ENCODE peak calls at places on chromosomes 12 and 14, in eight cellular contexts. One of them, this sample, is unnamed.

GRCh38 chr12:111339306-111339938 is 29.5 kb downstream of the PHETA1 start:
- DNase-seq in AG10803: no peak
- DNase-seq in astrocyte of the spinal cord: no peak
- DNase-seq in RKO: no peak
- DNase-seq in NCI-H2081: no peak
- DNase-seq in Ammon's horn: no peak
- DNase-seq in CD8-positive, alpha-beta T cell: no peak
- DNase-seq in Calu3: no peak
- DNase-seq in this sample: no peak

GRCh38 chr12:64385468-64385867 is 5.1 kb downstream of the C12orf56 start:
- DNase-seq in AG10803: no peak
- DNase-seq in astrocyte of the spinal cord: no peak
- DNase-seq in RKO: peak; percentile 59
- DNase-seq in NCI-H2081: no peak
- DNase-seq in Ammon's horn: no peak
- DNase-seq in CD8-positive, alpha-beta T cell: no peak
- DNase-seq in Calu3: peak; percentile 69
- DNase-seq in this sample: peak; percentile 80

GRCh38 chr12:100437038-100437841 is 36.4 kb upstream of the NR1H4 start:
- DNase-seq in AG10803: no peak
- DNase-seq in astrocyte of the spinal cord: no peak
- DNase-seq in RKO: no peak
- DNase-seq in NCI-H2081: no peak
- DNase-seq in Ammon's horn: no peak
- DNase-seq in CD8-positive, alpha-beta T cell: no peak
- DNase-seq in Calu3: no peak
- DNase-seq in this sample: no peak

GRCh38 chr12:64706831-64707230 is 52.4 kb downstream of the GNS start:
- DNase-seq in AG10803: no peak
- DNase-seq in astrocyte of the spinal cord: no peak
- DNase-seq in RKO: no peak
- DNase-seq in NCI-H2081: no peak
- DNase-seq in Ammon's horn: no peak
- DNase-seq in CD8-positive, alpha-beta T cell: no peak
- DNase-seq in Calu3: no peak
- DNase-seq in this sample: no peak

GRCh38 chr12:1791104-1791927 is 29.0 kb upstream of the LRTM2 start:
- DNase-seq in AG10803: peak; percentile 63
- DNase-seq in astrocyte of the spinal cord: peak; percentile 69
- DNase-seq in RKO: peak; percentile 75
- DNase-seq in NCI-H2081: peak; percentile 69
- DNase-seq in Ammon's horn: peak; percentile 87
- DNase-seq in CD8-positive, alpha-beta T cell: peak; percentile 43
- DNase-seq in Calu3: peak; percentile 57
- DNase-seq in this sample: peak; percentile 31

GRCh38 chr12:131783915-131784541 is 44.2 kb upstream of the MMP17 start:
- DNase-seq in AG10803: peak; percentile 75
- DNase-seq in astrocyte of the spinal cord: peak; percentile 90
- DNase-seq in RKO: peak; percentile 11
- DNase-seq in NCI-H2081: no peak
- DNase-seq in Ammon's horn: no peak
- DNase-seq in CD8-positive, alpha-beta T cell: no peak
- DNase-seq in Calu3: no peak
- DNase-seq in this sample: peak; percentile 62

GRCh38 chr12:52608161-52608560 is 6.9 kb upstream of the KRT72 start:
- DNase-seq in AG10803: no peak
- DNase-seq in astrocyte of the spinal cord: no peak
- DNase-seq in RKO: no peak
- DNase-seq in NCI-H2081: no peak
- DNase-seq in Ammon's horn: no peak
- DNase-seq in CD8-positive, alpha-beta T cell: no peak
- DNase-seq in Calu3: no peak
- DNase-seq in this sample: no peak

GRCh38 chr14:80850197-80850814 is 91.2 kb downstream of the CEP128 start:
- DNase-seq in AG10803: peak; percentile 53
- DNase-seq in astrocyte of the spinal cord: peak; percentile 61
- DNase-seq in RKO: peak; percentile 41
- DNase-seq in NCI-H2081: peak; percentile 23
- DNase-seq in Ammon's horn: peak; percentile 40
- DNase-seq in CD8-positive, alpha-beta T cell: no peak
- DNase-seq in Calu3: no peak
- DNase-seq in this sample: no peak

GRCh38 chr12:85794551-85794950 is 41.7 kb downstream of the RASSF9 start:
- DNase-seq in AG10803: peak; percentile 52
- DNase-seq in astrocyte of the spinal cord: peak; percentile 87
- DNase-seq in RKO: no peak
- DNase-seq in NCI-H2081: no peak
- DNase-seq in Ammon's horn: no peak
- DNase-seq in CD8-positive, alpha-beta T cell: no peak
- DNase-seq in Calu3: no peak
- DNase-seq in this sample: no peak

GRCh38 chr12:94644622-94645021 is 5.7 kb downstream of the TMCC3 start:
- DNase-seq in AG10803: peak; percentile 22
- DNase-seq in astrocyte of the spinal cord: peak; percentile 60
- DNase-seq in RKO: peak; percentile 58
- DNase-seq in NCI-H2081: no peak
- DNase-seq in Ammon's horn: peak; percentile 69
- DNase-seq in CD8-positive, alpha-beta T cell: no peak
- DNase-seq in Calu3: no peak
- DNase-seq in this sample: peak; percentile 29

GRCh38 chr12:19005257-19005801 is 124.2 kb upstream of the PLEKHA5 start:
- DNase-seq in AG10803: no peak
- DNase-seq in astrocyte of the spinal cord: no peak
- DNase-seq in RKO: no peak
- DNase-seq in NCI-H2081: no peak
- DNase-seq in Ammon's horn: no peak
- DNase-seq in CD8-positive, alpha-beta T cell: no peak
- DNase-seq in Calu3: no peak
- DNase-seq in this sample: no peak

GRCh38 chr12:108691995-108692808 is 39.1 kb downstream of the CORO1C start:
- DNase-seq in AG10803: no peak
- DNase-seq in astrocyte of the spinal cord: peak; percentile 50
- DNase-seq in RKO: no peak
- DNase-seq in NCI-H2081: peak; percentile 70
- DNase-seq in Ammon's horn: peak; percentile 84
- DNase-seq in CD8-positive, alpha-beta T cell: no peak
- DNase-seq in Calu3: no peak
- DNase-seq in this sample: peak; percentile 20

GRCh38 chr14:53845813-53846693 is 110.6 kb downstream of the BMP4 start:
- DNase-seq in AG10803: no peak
- DNase-seq in astrocyte of the spinal cord: no peak
- DNase-seq in RKO: no peak
- DNase-seq in NCI-H2081: no peak
- DNase-seq in Ammon's horn: no peak
- DNase-seq in CD8-positive, alpha-beta T cell: no peak
- DNase-seq in Calu3: peak; percentile 50
- DNase-seq in this sample: no peak

GRCh38 chr12:12172106-12172511 is 94.7 kb downstream of the LRP6 start:
- DNase-seq in AG10803: peak; percentile 80
- DNase-seq in astrocyte of the spinal cord: peak; percentile 65
- DNase-seq in RKO: no peak
- DNase-seq in NCI-H2081: no peak
- DNase-seq in Ammon's horn: no peak
- DNase-seq in CD8-positive, alpha-beta T cell: no peak
- DNase-seq in Calu3: peak; percentile 6
- DNase-seq in this sample: peak; percentile 22

GRCh38 chr12:5656836-5657235 is 224.9 kb downstream of the NTF3 start:
- DNase-seq in AG10803: no peak
- DNase-seq in astrocyte of the spinal cord: no peak
- DNase-seq in RKO: no peak
- DNase-seq in NCI-H2081: no peak
- DNase-seq in Ammon's horn: no peak
- DNase-seq in CD8-positive, alpha-beta T cell: no peak
- DNase-seq in Calu3: no peak
- DNase-seq in this sample: no peak

GRCh38 chr12:54016478-54016964 is 7.7 kb downstream of the HOXC8 start:
- DNase-seq in AG10803: peak; percentile 95
- DNase-seq in astrocyte of the spinal cord: peak; percentile 82
- DNase-seq in RKO: peak; percentile 95
- DNase-seq in NCI-H2081: peak; percentile 19
- DNase-seq in Ammon's horn: no peak
- DNase-seq in CD8-positive, alpha-beta T cell: no peak
- DNase-seq in Calu3: no peak
- DNase-seq in this sample: peak; percentile 59

GRCh38 chr12:126570571-126570970 is 1505.3 kb downstream of the AACS start:
- DNase-seq in AG10803: no peak
- DNase-seq in astrocyte of the spinal cord: no peak
- DNase-seq in RKO: no peak
- DNase-seq in NCI-H2081: no peak
- DNase-seq in Ammon's horn: no peak
- DNase-seq in CD8-positive, alpha-beta T cell: no peak
- DNase-seq in Calu3: no peak
- DNase-seq in this sample: no peak

GRCh38 chr14:104446611-104447010 is 133.0 kb upstream of the C14orf180 start:
- DNase-seq in AG10803: no peak
- DNase-seq in astrocyte of the spinal cord: no peak
- DNase-seq in RKO: no peak
- DNase-seq in NCI-H2081: no peak
- DNase-seq in Ammon's horn: no peak
- DNase-seq in CD8-positive, alpha-beta T cell: no peak
- DNase-seq in Calu3: no peak
- DNase-seq in this sample: no peak

GRCh38 chr12:128755565-128755964 is 68.2 kb downstream of the SLC15A4 start:
- DNase-seq in AG10803: no peak
- DNase-seq in astrocyte of the spinal cord: no peak
- DNase-seq in RKO: no peak
- DNase-seq in NCI-H2081: no peak
- DNase-seq in Ammon's horn: no peak
- DNase-seq in CD8-positive, alpha-beta T cell: no peak
- DNase-seq in Calu3: no peak
- DNase-seq in this sample: no peak